ENCODE peak calls at places on chromosomes 6 and 20, in eight cellular contexts. G is K562, Q is GM23338, A is HCT116, E is upper lobe of left lung, W is GM12878, M is Panc1, C is HepG2. F is an unnamed sample.

GRCh38 chr6:145960918-145961604 is 3.1 kb downstream of the SHPRH start:
- ATAC-seq in Q (no peak), W (no peak), E (no peak), G (no peak), A (no peak), C (no peak), M (no peak), F (no peak)

GRCh38 chr6:75199856-75200255 is 6.0 kb downstream of the COL12A1 start:
- ATAC-seq in E (no peak), C (no peak), Q (no peak), G (no peak), A (no peak), W (no peak), M (no peak), F (no peak)

GRCh38 chr6:90004511-90004910 is 110.2 kb downstream of the GJA10 start:
- ATAC-seq in M (no peak), C (no peak), Q (no peak), A (no peak), G (no peak), W (no peak), E (peak), F (no peak)

GRCh38 chr6:41080623-41081022 is 7.8 kb downstream of the NFYA start:
- ATAC-seq in E (no peak), Q (no peak), M (no peak), C (no peak), A (no peak), G (no peak), W (no peak), F (no peak)

GRCh38 chr6:124990988-124991387 is 28.8 kb downstream of the RNF217 start:
- ATAC-seq in M (no peak), A (no peak), C (no peak), Q (no peak), E (no peak), G (no peak), W (no peak), F (no peak)

GRCh38 chr20:54112221-54112884 is 42.0 kb upstream of the BCAS1 start:
- ATAC-seq in W (no peak), A (no peak), G (no peak), E (no peak), M (no peak), Q (no peak), C (no peak), F (no peak)

GRCh38 chr20:40563296-40563950 is 125.6 kb downstream of the MAFB start:
- ATAC-seq in C (no peak), G (peak), W (no peak), A (peak), E (peak), M (no peak), Q (no peak), F (no peak)

GRCh38 chr6:116349216-116349615 is 21.5 kb upstream of the DSE start:
- ATAC-seq in Q (no peak), E (no peak), C (no peak), A (no peak), M (no peak), G (no peak), W (no peak), F (no peak)

GRCh38 chr20:25622049-25622448 is 1.8 kb downstream of the NANP start:
- ATAC-seq in Q (no peak), A (no peak), E (no peak), M (no peak), W (no peak), C (no peak), G (no peak), F (no peak)
- H3K4me3 ChIP-seq in Q (peak), A (peak), E (no peak), M (peak), W (no peak), C (peak), G (peak), F (no peak)

GRCh38 chr6:53794720-53795253 is at the start of gene LRRC1:
- ATAC-seq in M (peak), C (peak), G (peak), W (peak), Q (peak), A (peak), E (peak), F (peak)
- TF ChIP-seq POLR2AphosphoS5 in M (peak), C (peak), G (no peak), W (no peak), Q (peak), A (peak), E (peak), F (peak)

DNA sequence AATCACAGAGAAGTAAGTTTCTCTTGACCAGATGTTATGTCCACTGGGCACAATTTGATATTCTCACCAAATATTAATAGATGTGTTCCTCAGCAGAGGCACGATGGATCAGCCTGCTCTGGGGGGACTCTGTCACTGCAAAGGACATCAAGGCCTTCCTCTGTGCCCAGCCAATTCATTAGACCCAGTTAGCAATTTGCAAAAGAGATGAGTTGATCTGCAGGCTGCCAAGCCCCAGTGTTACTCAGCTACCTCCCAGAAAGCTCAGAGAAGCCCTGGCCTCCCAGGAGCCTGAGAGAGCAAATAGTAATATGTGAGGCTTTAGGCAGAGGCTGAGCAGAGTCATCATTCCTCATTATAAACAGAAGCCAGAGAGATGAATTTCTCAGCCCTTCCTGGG is 54.2 kb downstream of the ZNF831 start:
- ATAC-seq in G (no peak), Q (no peak), W (no peak), M (no peak), A (no peak), C (no peak), E (no peak), F (no peak)
- H3K4me3 ChIP-seq in G (no peak), Q (no peak), W (no peak), M (no peak), A (no peak), C (no peak), E (no peak), F (no peak)

GRCh38 chr20:38806855-38807655 is 1.6 kb downstream of the PPP1R16B start:
- ATAC-seq in W (peak), Q (peak), A (no peak), M (no peak), C (peak), G (no peak), E (no peak), F (no peak)

GRCh38 chr20:38804682-38805501 is 605 bp upstream of the PPP1R16B start:
- ATAC-seq in C (peak), M (no peak), A (no peak), W (peak), Q (peak), G (peak), E (peak), F (peak)

GRCh38 chr20:38805502-38805957 is at the start of gene PPP1R16B:
- ATAC-seq in C (peak), M (peak), E (peak), A (no peak), Q (peak), G (peak), W (peak), F (peak)

GRCh38 chr20:38804243-38804642 is 1.3 kb upstream of the PPP1R16B start:
- ATAC-seq in C (no peak), E (no peak), G (no peak), W (no peak), A (no peak), M (no peak), Q (no peak), F (no peak)

GRCh38 chr20:38805958-38806854 is 709 bp downstream of the PPP1R16B start:
- ATAC-seq in W (peak), Q (peak), M (peak), G (peak), A (no peak), C (peak), E (peak), F (peak)
- TF ChIP-seq POLR2AphosphoS5 in W (no peak), Q (no peak), M (no peak), G (no peak), A (no peak), C (no peak), E (no peak), F (no peak)

GRCh38 chr20:64037199-64037497 is 1.2 kb downstream of the C20orf204 start:
- ATAC-seq in A (no peak), M (no peak), E (no peak), C (peak), W (no peak), G (no peak), Q (no peak), F (no peak)

GRCh38 chr20:64039293-64040160 is 3.5 kb downstream of the C20orf204 start:
- ATAC-seq in G (peak), M (peak), C (peak), W (no peak), E (peak), Q (peak), A (peak), F (no peak)

GRCh38 chr20:64038579-64039292 is 2.8 kb downstream of the C20orf204 start:
- ATAC-seq in W (peak), E (peak), A (peak), Q (peak), G (peak), M (peak), C (no peak), F (peak)

GRCh38 chr20:64037498-64038213 is 1.7 kb downstream of the C20orf204 start:
- ATAC-seq in G (peak), E (no peak), M (peak), Q (peak), C (no peak), W (peak), A (no peak), F (no peak)

GRCh38 chr20:64038252-64038578 is 2.2 kb downstream of the C20orf204 start:
- ATAC-seq in C (no peak), E (no peak), G (peak), W (peak), A (peak), Q (peak), M (peak), F (no peak)
- H3K4me3 ChIP-seq in C (no peak), E (peak), G (peak), W (peak), A (peak), Q (peak), M (peak), F (no peak)

GRCh38 chr6:3878048-3878666 is 29.0 kb downstream of the FAM50B start:
- ATAC-seq in W (no peak), M (no peak), G (no peak), E (no peak), C (no peak), A (no peak), Q (no peak), F (no peak)
- TF ChIP-seq POLR2AphosphoS5 in W (no peak), M (no peak), G (no peak), E (no peak), C (no peak), A (no peak), Q (no peak), F (no peak)

F was measured in gastroesophageal sphincter.